ENCODE peak calls at places on chromosomes 4 and X, in four cellular contexts. K, B, I and J are unnamed samples.

GRCh38 chrX:13029341-13029740 is 15.1 kb downstream of the FAM9C start:
- DNase-seq in K (peak; percentile 32), B (peak; percentile 44), I (no peak), J (no peak)

GRCh38 chrX:75483935-75484334 is 38.9 kb downstream of the ZDHHC15 start:
- DNase-seq in I (no peak), K (no peak), B (no peak), J (no peak)

GRCh38 chr4:14862881-14863280 is 139.4 kb upstream of the CPEB2 start:
- DNase-seq in I (no peak), B (no peak), K (no peak), J (no peak)

GRCh38 chrX:71994601-71995000 is 84.0 kb downstream of the NHSL2 start:
- DNase-seq in K (no peak), I (no peak), B (no peak), J (no peak)

GRCh38 chrX:37825225-37825842 is 22.0 kb downstream of the DYNLT3 start:
- DNase-seq in B (peak; percentile 10), I (peak; percentile 15), K (peak; percentile 20), J (no peak)

GRCh38 chr4:138259801-138260200 is 17.7 kb upstream of the SLC7A11 start:
- DNase-seq in I (no peak), K (no peak), B (no peak), J (no peak)

GRCh38 chr4:74112399-74113090 is 13.6 kb upstream of the CXCL2 start:
- DNase-seq in I (no peak), B (no peak), K (no peak), J (no peak)

GRCh38 chrX:53681661-53682060 is 4.9 kb downstream of the HUWE1 start:
- DNase-seq in I (no peak), K (no peak), B (no peak), J (no peak)

GRCh38 chr4:105963461-105964400 is 68.5 kb downstream of the NPNT start:
- DNase-seq in K (no peak), I (no peak), B (no peak), J (no peak)

GRCh38 chr4:120317713-120318112 is 251.1 kb upstream of the MAD2L1 start:
- DNase-seq in K (no peak), B (no peak), I (no peak), J (no peak)

GRCh38 chr4:145289403-145290076 is 109.2 kb upstream of the OTUD4 start:
- DNase-seq in I (no peak), K (no peak), B (no peak), J (no peak)

GRCh38 chr4:183154701-183155391 is 55.8 kb downstream of the WWC2 start:
- DNase-seq in B (no peak), I (no peak), K (no peak), J (no peak)

GRCh38 chrX:35800479-35800878 is 2.3 kb downstream of the MAGEB16 start:
- DNase-seq in I (no peak), K (no peak), B (no peak), J (no peak)

GRCh38 chr4:11791808-11792207 is 363.1 kb upstream of the HS3ST1 start:
- DNase-seq in I (no peak), K (no peak), B (no peak), J (no peak)

DNA sequence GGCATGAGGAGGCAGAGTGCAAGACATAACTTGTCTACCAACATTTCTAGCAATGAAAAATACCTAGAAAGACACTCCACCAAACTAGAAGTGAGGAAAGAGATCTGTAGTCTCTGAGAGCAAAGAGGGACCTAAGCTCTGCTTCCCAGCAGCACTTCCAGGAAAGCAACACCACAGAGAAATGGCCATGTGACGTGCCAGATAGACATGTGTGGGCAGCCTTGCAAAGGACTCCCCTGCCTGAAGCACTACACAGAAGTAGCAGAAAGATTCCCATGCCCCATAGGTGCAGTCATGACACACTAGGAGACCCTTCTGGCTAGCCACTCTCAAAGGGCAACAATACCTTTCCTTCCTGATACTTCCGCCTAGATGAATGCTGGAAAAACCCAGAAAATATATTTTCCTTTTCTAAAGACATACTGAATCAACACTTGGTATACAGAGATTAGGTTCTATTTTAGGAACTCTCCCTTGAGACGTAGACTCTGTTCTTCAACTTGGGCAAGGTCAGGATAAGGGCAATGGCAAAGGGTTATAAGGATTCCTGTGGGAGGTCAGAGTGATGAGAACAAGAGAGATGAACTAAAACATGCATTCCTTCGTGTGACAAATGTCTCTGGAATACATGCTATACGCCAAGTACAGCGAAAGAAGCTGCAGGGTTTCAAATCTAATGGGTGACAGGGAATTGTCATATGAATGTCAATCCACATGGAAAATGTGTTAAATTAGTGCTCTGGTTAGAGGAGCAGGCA is 187.5 kb upstream of the ETNPPL start:
- DNase-seq in B (no peak), K (no peak), I (no peak), J (no peak)
- TF ChIP-seq POLR2A in B (no peak), K (no peak), I (no peak), J (no peak)

DNA sequence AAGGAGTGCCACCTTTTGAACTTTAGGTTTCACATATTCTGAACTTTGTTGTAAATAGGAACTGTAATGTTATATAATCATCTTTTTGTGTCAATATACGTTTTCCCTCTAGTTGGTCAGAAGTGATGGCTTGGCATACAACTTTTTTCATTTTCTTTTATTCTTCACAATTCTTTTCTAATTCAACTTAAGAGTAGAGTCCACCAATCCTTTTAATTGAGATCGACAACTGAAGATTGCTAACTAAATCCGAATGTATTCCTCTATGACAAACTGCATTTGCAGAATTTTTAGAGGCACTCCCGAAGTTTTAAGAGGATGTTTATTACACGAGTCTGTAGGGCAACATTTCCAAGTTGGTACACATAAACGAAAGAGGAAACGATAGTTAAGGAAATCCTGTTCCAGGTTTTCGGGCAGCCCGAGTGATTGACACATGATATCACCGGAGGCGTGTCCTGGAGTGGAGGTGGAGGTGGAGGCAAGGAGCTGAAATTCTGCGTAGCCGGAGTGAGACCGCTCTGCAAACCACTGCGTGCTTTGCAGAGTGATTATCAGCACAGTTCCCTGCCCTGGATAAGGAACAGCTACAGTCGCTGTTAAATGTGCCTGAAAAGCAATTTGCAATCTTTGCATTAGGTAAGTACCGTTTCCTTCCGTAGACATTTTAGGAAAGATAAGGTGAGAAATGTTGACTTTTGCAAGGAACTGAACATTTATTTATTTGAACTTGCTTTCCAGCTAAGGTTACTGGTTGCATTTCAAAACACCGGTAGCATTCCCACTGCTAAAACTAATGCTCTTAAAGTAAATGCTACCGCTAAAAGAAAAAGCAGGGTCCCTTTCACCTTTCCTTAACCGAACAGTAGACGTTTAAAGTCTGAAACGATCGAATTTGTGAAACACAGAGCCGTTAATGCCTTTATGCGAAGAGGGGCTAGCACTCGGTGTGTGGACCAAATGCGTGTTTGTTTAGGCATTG is at the start of gene SPRY1:
- DNase-seq in I (peak; percentile 95), K (peak; percentile 73), B (peak; percentile 35), J (no peak)
- TF ChIP-seq POLR2A in I (no peak), K (peak; percentile 58), B (no peak), J (no peak)

DNA sequence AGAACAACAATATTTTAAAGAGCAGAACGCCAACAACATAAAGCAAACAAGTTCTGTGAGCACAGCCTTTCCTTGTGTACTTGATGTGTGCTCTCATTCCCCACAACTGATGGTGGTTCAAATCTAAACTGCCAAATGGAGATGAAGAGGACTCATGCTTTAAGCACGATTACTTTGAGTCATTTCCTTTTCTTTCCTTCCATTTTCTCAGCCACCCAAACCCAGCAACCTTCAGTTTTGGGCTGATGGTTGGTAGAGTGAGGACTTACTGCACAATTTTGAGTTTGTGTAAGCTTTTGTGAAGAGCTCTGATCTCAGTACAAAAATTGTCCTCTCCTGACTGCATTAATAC is 1.7 kb downstream of the NSD2 start:
- DNase-seq in B (no peak), I (no peak), K (no peak), J (no peak)
- TF ChIP-seq POLR2A in B (no peak), I (no peak), K (no peak), J (peak; percentile 76)

DNA sequence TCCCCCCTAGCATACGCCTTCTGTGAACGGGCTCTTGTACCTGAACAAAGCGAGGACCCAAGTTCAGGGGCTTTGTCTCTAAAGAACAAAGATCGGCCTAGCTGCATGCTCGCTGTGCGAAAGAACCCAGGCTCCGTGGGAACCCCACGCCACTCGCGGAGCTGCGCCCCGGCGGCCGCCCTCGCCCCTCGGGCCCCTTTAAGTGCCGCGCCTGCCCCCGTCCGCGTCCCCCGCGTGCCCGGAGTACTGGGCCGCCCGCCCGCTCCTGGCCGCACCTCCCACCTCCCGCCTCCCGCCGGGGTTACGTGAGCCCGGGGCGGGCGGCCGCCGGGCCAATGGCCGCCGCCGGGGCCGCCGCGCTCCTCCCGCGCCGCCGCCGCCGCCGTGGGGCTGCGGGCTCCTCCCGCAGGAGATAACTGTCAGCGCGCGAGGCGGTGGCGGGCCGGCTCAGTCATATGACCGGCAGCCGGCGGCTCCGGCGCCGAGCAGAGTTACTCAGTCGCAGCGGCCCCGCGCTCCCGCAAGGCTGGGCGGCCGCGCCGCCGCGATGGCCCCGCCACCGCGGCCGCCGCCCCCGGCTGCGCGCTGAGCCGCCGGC is at the start of gene FNIP2:
- DNase-seq in B (peak; percentile 65), K (peak; percentile 64), I (peak; percentile 53), J (peak; percentile 53)
- TF ChIP-seq POLR2A in B (peak; percentile 59), K (peak; percentile 75), I (no peak), J (no peak)

DNA sequence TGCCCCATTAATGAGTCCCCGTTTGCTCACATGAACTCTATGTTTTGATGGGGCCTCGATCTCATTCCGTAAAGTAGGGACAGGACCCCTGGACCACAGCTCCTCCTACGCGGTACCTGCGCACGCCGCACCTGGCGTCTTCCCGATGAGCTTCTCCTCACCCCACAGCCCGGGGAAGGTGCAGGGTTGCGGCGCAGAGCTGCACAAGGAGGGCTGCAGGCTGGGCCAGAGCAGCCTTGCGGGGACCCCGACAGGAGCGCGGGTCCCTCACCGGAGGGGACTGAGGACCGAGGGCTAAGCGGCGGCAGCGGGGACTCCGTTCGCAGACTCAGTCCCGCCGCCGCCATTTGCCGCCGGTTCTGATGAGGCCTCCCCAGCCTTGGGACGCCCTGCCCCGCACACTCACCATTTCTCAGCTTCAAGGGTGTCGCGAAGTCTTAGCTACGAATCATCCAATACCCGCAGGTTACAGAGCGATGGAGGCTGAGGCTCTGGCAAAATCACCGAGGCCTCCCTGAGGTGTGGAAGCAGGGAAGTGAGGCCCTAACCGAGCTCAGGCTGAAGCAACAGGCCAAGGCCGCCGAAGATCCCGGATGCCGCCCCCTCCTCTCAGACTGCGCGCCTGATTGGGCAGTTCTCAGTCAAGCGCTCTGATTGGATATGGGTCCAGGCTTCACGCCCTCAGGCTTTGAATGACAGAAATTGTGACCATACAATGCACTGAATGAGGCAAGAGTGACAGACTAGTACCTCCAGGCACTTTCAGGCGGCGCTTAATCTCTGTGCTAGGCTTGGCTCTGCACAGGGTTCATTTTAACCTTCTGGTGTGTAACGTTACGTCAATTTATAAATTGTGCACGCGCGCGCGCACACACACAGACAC is 25.1 kb downstream of the ZNF721 start:
- DNase-seq in I (peak; percentile 98), K (peak; percentile 90), B (peak; percentile 96), J (peak; percentile 72)
- TF ChIP-seq POLR2A in I (no peak), K (peak; percentile 80), B (peak; percentile 70), J (peak; percentile 98)

GRCh38 chrX:68693481-68694410 is 46.3 kb downstream of the STARD8 start:
- DNase-seq in I (peak; percentile 49), K (peak; percentile 45), B (no peak), J (no peak)
- TF ChIP-seq POLR2A in I (no peak), K (peak; percentile 63), B (no peak), J (no peak)